ENCODE peak calls at places on chromosome 1, in eight cellular contexts. One of them, this sample, is unnamed.

GRCh38 chr1:59378621-59379020 is 81.7 kb downstream of the FGGY start:
- DNase-seq in adrenal gland: no peak
- DNase-seq in gastrocnemius medialis: no peak
- DNase-seq in A549: no peak
- DNase-seq in tibial nerve: no peak
- DNase-seq in heart left ventricle: no peak
- DNase-seq in esophagus squamous epithelium: no peak
- DNase-seq in vagina: no peak
- DNase-seq in this sample: no peak

GRCh38 chr1:51415963-51416362 is 85.6 kb upstream of the TTC39A start:
- DNase-seq in adrenal gland: no peak
- DNase-seq in gastrocnemius medialis: no peak
- DNase-seq in A549: no peak
- DNase-seq in tibial nerve: no peak
- DNase-seq in heart left ventricle: no peak
- DNase-seq in esophagus squamous epithelium: no peak
- DNase-seq in vagina: no peak
- DNase-seq in this sample: no peak

GRCh38 chr1:39842726-39843305 is 40.5 kb downstream of the TRIT1 start:
- DNase-seq in adrenal gland: no peak
- DNase-seq in gastrocnemius medialis: no peak
- DNase-seq in A549: no peak
- DNase-seq in tibial nerve: no peak
- DNase-seq in heart left ventricle: no peak
- DNase-seq in esophagus squamous epithelium: no peak
- DNase-seq in vagina: no peak
- DNase-seq in this sample: no peak

GRCh38 chr1:192607836-192608235 is 28.1 kb upstream of the RGS13 start:
- DNase-seq in adrenal gland: no peak
- DNase-seq in gastrocnemius medialis: no peak
- DNase-seq in A549: no peak
- DNase-seq in tibial nerve: no peak
- DNase-seq in heart left ventricle: no peak
- DNase-seq in esophagus squamous epithelium: no peak
- DNase-seq in vagina: no peak
- DNase-seq in this sample: no peak

GRCh38 chr1:6252374-6252710 is 8.4 kb downstream of the HES3 start:
- DNase-seq in adrenal gland: no peak
- DNase-seq in gastrocnemius medialis: no peak
- DNase-seq in A549: no peak
- DNase-seq in tibial nerve: no peak
- DNase-seq in heart left ventricle: no peak
- DNase-seq in esophagus squamous epithelium: no peak
- DNase-seq in vagina: no peak
- DNase-seq in this sample: no peak

GRCh38 chr1:248576219-248576980 is 1.8 kb upstream of the OR2T34 start:
- DNase-seq in adrenal gland: no peak
- DNase-seq in gastrocnemius medialis: no peak
- DNase-seq in A549: no peak
- DNase-seq in tibial nerve: no peak
- DNase-seq in heart left ventricle: no peak
- DNase-seq in esophagus squamous epithelium: no peak
- DNase-seq in vagina: no peak
- DNase-seq in this sample: no peak

GRCh38 chr1:1398677-1399186 is 403 bp downstream of the CCNL2 start:
- DNase-seq in adrenal gland: no peak
- DNase-seq in gastrocnemius medialis: no peak
- DNase-seq in A549: no peak
- DNase-seq in tibial nerve: no peak
- DNase-seq in heart left ventricle: no peak
- DNase-seq in esophagus squamous epithelium: no peak
- DNase-seq in vagina: no peak
- DNase-seq in this sample: peak

GRCh38 chr1:232805269-232806070 is at the start of gene MAP10:
- DNase-seq in adrenal gland: peak
- DNase-seq in gastrocnemius medialis: peak
- DNase-seq in A549: peak
- DNase-seq in tibial nerve: peak
- DNase-seq in heart left ventricle: peak
- DNase-seq in esophagus squamous epithelium: peak
- DNase-seq in vagina: no peak
- DNase-seq in this sample: peak

GRCh38 chr1:232940262-232940661 is 10.1 kb upstream of the NTPCR start:
- DNase-seq in adrenal gland: no peak
- DNase-seq in gastrocnemius medialis: no peak
- DNase-seq in A549: no peak
- DNase-seq in tibial nerve: no peak
- DNase-seq in heart left ventricle: no peak
- DNase-seq in esophagus squamous epithelium: no peak
- DNase-seq in vagina: no peak
- DNase-seq in this sample: no peak

GRCh38 chr1:221543529-221544120 is 198.3 kb downstream of the DUSP10 start:
- DNase-seq in adrenal gland: no peak
- DNase-seq in gastrocnemius medialis: no peak
- DNase-seq in A549: no peak
- DNase-seq in tibial nerve: no peak
- DNase-seq in heart left ventricle: no peak
- DNase-seq in esophagus squamous epithelium: no peak
- DNase-seq in vagina: no peak
- DNase-seq in this sample: no peak

GRCh38 chr1:119633575-119634325 is 14.3 kb downstream of the ZNF697 start:
- DNase-seq in adrenal gland: no peak
- DNase-seq in gastrocnemius medialis: no peak
- DNase-seq in A549: no peak
- DNase-seq in tibial nerve: no peak
- DNase-seq in heart left ventricle: no peak
- DNase-seq in esophagus squamous epithelium: no peak
- DNase-seq in vagina: no peak
- DNase-seq in this sample: no peak

GRCh38 chr1:226100436-226101347 is 38.2 kb downstream of the H3-3A start:
- DNase-seq in adrenal gland: no peak
- DNase-seq in gastrocnemius medialis: no peak
- DNase-seq in A549: peak
- DNase-seq in tibial nerve: no peak
- DNase-seq in heart left ventricle: peak
- DNase-seq in esophagus squamous epithelium: no peak
- DNase-seq in vagina: no peak
- DNase-seq in this sample: no peak

GRCh38 chr1:107536266-107536665 is 395.4 kb downstream of the NTNG1 start:
- DNase-seq in adrenal gland: no peak
- DNase-seq in gastrocnemius medialis: no peak
- DNase-seq in A549: no peak
- DNase-seq in tibial nerve: no peak
- DNase-seq in heart left ventricle: no peak
- DNase-seq in esophagus squamous epithelium: no peak
- DNase-seq in vagina: no peak
- DNase-seq in this sample: peak

GRCh38 chr1:173420330-173420806 is 56.8 kb upstream of the PRDX6 start:
- DNase-seq in adrenal gland: peak
- DNase-seq in gastrocnemius medialis: no peak
- DNase-seq in A549: peak
- DNase-seq in tibial nerve: peak
- DNase-seq in heart left ventricle: peak
- DNase-seq in esophagus squamous epithelium: no peak
- DNase-seq in vagina: no peak
- DNase-seq in this sample: no peak

GRCh38 chr1:170461362-170461761 is 70.6 kb upstream of the GORAB start:
- DNase-seq in adrenal gland: no peak
- DNase-seq in gastrocnemius medialis: no peak
- DNase-seq in A549: no peak
- DNase-seq in tibial nerve: no peak
- DNase-seq in heart left ventricle: no peak
- DNase-seq in esophagus squamous epithelium: no peak
- DNase-seq in vagina: no peak
- DNase-seq in this sample: no peak

GRCh38 chr1:67607699-67608098 is 77.3 kb upstream of the GADD45A start:
- DNase-seq in adrenal gland: no peak
- DNase-seq in gastrocnemius medialis: no peak
- DNase-seq in A549: no peak
- DNase-seq in tibial nerve: no peak
- DNase-seq in heart left ventricle: no peak
- DNase-seq in esophagus squamous epithelium: no peak
- DNase-seq in vagina: peak
- DNase-seq in this sample: no peak

GRCh38 chr1:67601955-67602354 is 83.0 kb upstream of the GADD45A start:
- DNase-seq in adrenal gland: no peak
- DNase-seq in gastrocnemius medialis: no peak
- DNase-seq in A549: no peak
- DNase-seq in tibial nerve: no peak
- DNase-seq in heart left ventricle: no peak
- DNase-seq in esophagus squamous epithelium: no peak
- DNase-seq in vagina: no peak
- DNase-seq in this sample: no peak

GRCh38 chr1:67607286-67607685 is 77.7 kb upstream of the GADD45A start:
- DNase-seq in adrenal gland: no peak
- DNase-seq in gastrocnemius medialis: no peak
- DNase-seq in A549: no peak
- DNase-seq in tibial nerve: no peak
- DNase-seq in heart left ventricle: no peak
- DNase-seq in esophagus squamous epithelium: no peak
- DNase-seq in vagina: peak
- DNase-seq in this sample: no peak

GRCh38 chr1:67605209-67605780 is 79.7 kb upstream of the GADD45A start:
- DNase-seq in adrenal gland: no peak
- DNase-seq in gastrocnemius medialis: no peak
- DNase-seq in A549: no peak
- DNase-seq in tibial nerve: no peak
- DNase-seq in heart left ventricle: no peak
- DNase-seq in esophagus squamous epithelium: no peak
- DNase-seq in vagina: peak
- DNase-seq in this sample: no peak

DNA sequence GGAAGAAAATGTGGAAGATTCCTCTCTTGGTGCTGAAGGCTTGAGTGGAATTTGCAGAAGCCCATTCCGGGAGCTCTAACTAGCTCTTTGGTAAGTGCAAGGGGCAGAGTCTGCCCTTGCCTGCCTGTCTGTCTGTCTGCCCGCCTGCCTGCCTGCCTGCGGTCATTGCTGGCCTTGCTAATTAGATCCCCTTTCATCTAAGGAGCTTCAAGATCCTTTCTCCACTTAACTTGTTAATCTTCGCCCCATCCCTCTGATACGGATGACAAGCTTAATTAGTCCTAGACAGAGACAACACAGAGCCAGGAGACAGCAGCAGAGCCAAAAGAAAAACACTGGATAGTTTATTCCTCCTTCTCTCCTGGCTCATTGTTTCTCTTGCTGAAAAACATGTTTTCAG is 80.2 kb upstream of the GADD45A start:
- DNase-seq in adrenal gland: no peak
- DNase-seq in gastrocnemius medialis: no peak
- DNase-seq in A549: no peak
- DNase-seq in tibial nerve: no peak
- DNase-seq in heart left ventricle: no peak
- DNase-seq in esophagus squamous epithelium: no peak
- DNase-seq in vagina: peak
- DNase-seq in this sample: peak
- TF ChIP-seq POLR2A in adrenal gland: no peak
- TF ChIP-seq POLR2A in gastrocnemius medialis: no peak
- TF ChIP-seq POLR2A in A549: no peak
- TF ChIP-seq POLR2A in tibial nerve: no peak
- TF ChIP-seq POLR2A in heart left ventricle: no peak
- TF ChIP-seq POLR2A in esophagus squamous epithelium: no peak
- TF ChIP-seq POLR2A in vagina: no peak
- TF ChIP-seq POLR2A in this sample: no peak

DNA sequence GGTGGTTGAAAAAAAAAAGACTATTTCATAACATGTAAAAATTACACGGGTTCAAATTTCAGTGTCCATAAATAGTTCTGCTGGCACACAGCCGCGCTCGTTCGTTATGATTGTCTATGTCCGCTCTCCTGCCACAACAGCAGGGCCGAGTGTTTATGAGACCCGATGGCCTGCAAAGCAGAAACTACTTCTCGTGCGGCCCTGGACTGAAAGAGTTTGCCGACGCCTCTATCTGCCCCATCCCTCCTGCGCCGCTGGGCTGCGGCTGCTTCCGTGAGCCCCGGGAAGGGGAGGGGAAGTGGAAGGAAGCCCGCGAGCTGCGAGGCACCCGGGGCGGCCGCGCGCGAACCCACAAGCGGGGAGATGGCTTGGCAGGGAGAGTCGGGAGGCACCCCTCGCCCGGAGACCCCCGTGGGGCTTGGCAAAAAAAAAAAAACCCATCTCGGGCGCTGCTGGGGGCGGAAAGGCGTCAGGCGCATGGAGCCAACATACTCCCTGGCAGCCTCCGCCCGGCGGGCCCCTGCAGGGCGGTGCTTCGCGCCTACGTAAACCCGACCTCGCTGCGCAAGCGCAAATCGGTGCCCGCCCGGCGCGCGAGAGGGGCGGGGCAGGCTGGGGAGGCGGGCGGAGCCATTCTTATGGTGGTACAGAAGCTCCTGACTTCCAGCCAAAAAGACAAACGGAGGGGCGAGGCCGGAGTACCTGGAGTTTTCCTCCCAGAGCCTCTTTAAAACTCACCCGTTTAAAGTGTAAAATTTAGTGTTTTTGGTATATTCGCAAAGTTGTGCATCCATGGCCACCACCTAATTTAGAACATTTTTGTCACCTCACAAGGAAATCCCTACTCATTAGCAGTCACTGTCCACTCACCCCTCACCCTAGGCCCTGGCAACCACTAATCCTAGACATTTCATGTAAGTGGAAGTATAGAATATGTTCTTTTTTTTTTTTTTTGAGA is 8.3 kb downstream of the SLC27A3 start:
- DNase-seq in adrenal gland: peak
- DNase-seq in gastrocnemius medialis: peak
- DNase-seq in A549: peak
- DNase-seq in tibial nerve: peak
- DNase-seq in heart left ventricle: peak
- DNase-seq in esophagus squamous epithelium: no peak
- DNase-seq in vagina: no peak
- DNase-seq in this sample: peak
- TF ChIP-seq CTCF in adrenal gland: no peak
- TF ChIP-seq CTCF in gastrocnemius medialis: peak
- TF ChIP-seq CTCF in A549: no peak
- TF ChIP-seq CTCF in tibial nerve: peak
- TF ChIP-seq CTCF in heart left ventricle: no peak
- TF ChIP-seq CTCF in esophagus squamous epithelium: no peak
- TF ChIP-seq CTCF in vagina: peak
- TF ChIP-seq CTCF in this sample: no peak

DNA sequence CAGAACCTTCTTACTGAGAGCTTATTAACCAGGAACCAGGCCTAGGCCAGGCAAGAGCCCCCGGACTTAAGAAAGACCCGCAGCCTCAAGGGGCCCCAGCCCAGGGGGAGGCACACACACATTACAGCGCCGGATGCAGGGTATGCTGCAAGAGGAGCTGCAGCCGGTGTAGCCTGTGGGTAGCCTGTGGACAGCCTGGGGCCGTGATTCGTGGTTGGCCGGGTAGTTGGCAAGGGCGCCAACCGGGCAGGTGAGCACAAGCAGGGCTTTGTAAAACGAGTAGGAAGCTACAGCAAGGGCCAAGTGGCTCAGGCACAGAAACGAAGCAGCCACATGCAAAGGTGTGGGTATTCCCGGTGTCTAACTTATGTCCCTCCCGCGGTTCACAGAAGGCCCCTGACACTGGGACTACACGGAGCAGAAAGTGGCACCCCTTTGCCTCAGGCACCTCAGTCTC is 40.6 kb downstream of the KIAA1614 start:
- DNase-seq in adrenal gland: no peak
- DNase-seq in gastrocnemius medialis: peak
- DNase-seq in A549: no peak
- DNase-seq in tibial nerve: no peak
- DNase-seq in heart left ventricle: no peak
- DNase-seq in esophagus squamous epithelium: no peak
- DNase-seq in vagina: no peak
- DNase-seq in this sample: peak
- TF ChIP-seq POLR2A in adrenal gland: no peak
- TF ChIP-seq POLR2A in gastrocnemius medialis: no peak
- TF ChIP-seq POLR2A in A549: no peak
- TF ChIP-seq POLR2A in tibial nerve: no peak
- TF ChIP-seq POLR2A in heart left ventricle: no peak
- TF ChIP-seq POLR2A in esophagus squamous epithelium: no peak
- TF ChIP-seq POLR2A in vagina: no peak
- TF ChIP-seq POLR2A in this sample: no peak

GRCh38 chr1:151936653-151937052 is 27.3 kb upstream of the THEM4 start:
- DNase-seq in adrenal gland: no peak
- DNase-seq in gastrocnemius medialis: no peak
- DNase-seq in A549: no peak
- DNase-seq in tibial nerve: no peak
- DNase-seq in heart left ventricle: no peak
- DNase-seq in esophagus squamous epithelium: no peak
- DNase-seq in vagina: no peak
- DNase-seq in this sample: no peak
- TF ChIP-seq CTCF in adrenal gland: no peak
- TF ChIP-seq CTCF in gastrocnemius medialis: no peak
- TF ChIP-seq CTCF in A549: no peak
- TF ChIP-seq CTCF in tibial nerve: no peak
- TF ChIP-seq CTCF in heart left ventricle: no peak
- TF ChIP-seq CTCF in esophagus squamous epithelium: no peak
- TF ChIP-seq CTCF in vagina: no peak
- TF ChIP-seq CTCF in this sample: no peak